ENCODE peak calls at places on chromosomes 4 and X, in seven cellular contexts. F is endothelial cell, R is lung, O is colonic mucosa, A is RWPE1, W is lower leg skin, J is left lung. E is an unnamed sample.

GRCh38 chrX:100990139-100990538 is 20.6 kb downstream of the ARL13A start:
- DNase-seq in F (no peak), R (no peak), O (no peak), A (no peak), W (no peak), J (no peak), E (no peak)

GRCh38 chr4:118265312-118266144 is 87.3 kb downstream of the PRSS12 start:
- DNase-seq in F (peak; percentile 43), R (peak; percentile 34), O (peak; percentile 57), A (no peak), W (no peak), J (peak; percentile 88), E (peak; percentile 36)

GRCh38 chr4:173448103-173448502 is 49.2 kb upstream of the SCRG1 start:
- DNase-seq in F (no peak), R (no peak), O (no peak), A (no peak), W (peak; percentile 23), J (no peak), E (peak; percentile 89)

GRCh38 chr4:87806520-87806919 is 7.2 kb downstream of the IBSP start:
- DNase-seq in F (no peak), R (no peak), O (no peak), A (no peak), W (no peak), J (no peak), E (no peak)

GRCh38 chr4:120481711-120482110 is 415.1 kb upstream of the MAD2L1 start:
- DNase-seq in F (no peak), R (no peak), O (no peak), A (no peak), W (no peak), J (no peak), E (no peak)

GRCh38 chrX:2614911-2615310 is 76.2 kb upstream of the CD99 start:
- DNase-seq in F (no peak), R (no peak), O (no peak), A (no peak), W (peak; percentile 16), J (no peak), E (no peak)

GRCh38 chr4:159103406-159104131 is 690 bp downstream of the RAPGEF2 start:
- DNase-seq in F (peak; percentile 41), R (peak; percentile 53), O (peak; percentile 44), A (peak; percentile 50), W (peak; percentile 24), J (peak; percentile 92), E (peak; percentile 60)

GRCh38 chrX:19174401-19175025 is 52.2 kb upstream of the ADGRG2 start:
- DNase-seq in F (no peak), R (no peak), O (no peak), A (peak; percentile 38), W (no peak), J (no peak), E (no peak)

GRCh38 chr4:127400736-127401346 is 231.9 kb upstream of the INTU start:
- DNase-seq in F (peak; percentile 72), R (peak; percentile 61), O (peak; percentile 56), A (peak; percentile 49), W (peak; percentile 52), J (no peak), E (peak; percentile 79)

GRCh38 chr4:41009411-41009810 is 204.9 kb downstream of the APBB2 start:
- DNase-seq in F (no peak), R (no peak), O (no peak), A (peak; percentile 48), W (no peak), J (no peak), E (no peak)

GRCh38 chrX:131747173-131747572 is 203.3 kb downstream of the OR13H1 start:
- DNase-seq in F (no peak), R (peak; percentile 74), O (peak; percentile 85), A (no peak), W (no peak), J (no peak), E (no peak)

DNA sequence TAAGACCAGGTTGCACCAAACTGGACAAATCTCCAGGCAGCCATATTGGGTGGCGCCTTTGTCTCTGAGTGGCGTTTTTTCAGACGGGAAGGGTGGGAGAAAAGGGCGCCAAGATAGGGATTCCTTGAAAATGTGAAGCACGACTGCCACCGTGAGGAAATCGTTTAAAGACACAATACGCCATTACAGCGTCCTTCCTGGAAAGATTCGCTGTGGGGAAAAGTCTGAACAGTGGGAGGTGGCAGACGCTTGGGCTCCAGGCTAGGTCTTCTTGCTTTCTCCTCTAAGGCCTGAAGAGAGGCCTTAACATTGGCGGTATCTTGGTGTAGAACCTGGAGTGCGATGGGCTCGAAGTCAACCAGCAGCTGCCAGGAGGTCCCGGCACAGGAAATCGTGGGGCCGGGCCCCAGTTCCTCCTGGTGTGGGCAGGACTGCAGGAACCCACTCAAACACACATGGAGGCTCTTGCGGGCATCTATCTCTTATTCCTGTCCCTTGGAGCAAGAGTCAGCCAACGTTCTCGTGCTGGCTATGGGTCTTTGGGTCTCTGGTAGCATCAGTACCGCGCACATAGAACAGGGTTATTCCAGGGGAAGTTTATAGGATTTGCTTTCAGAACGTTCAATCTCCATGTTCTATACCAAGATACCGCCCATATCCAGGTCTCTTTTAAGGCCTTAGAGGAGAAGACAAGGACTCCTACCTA is 208.8 kb downstream of the OR13H1 start:
- DNase-seq in F (no peak), R (peak; percentile 86), O (peak; percentile 90), A (no peak), W (no peak), J (no peak), E (no peak)
- TF ChIP-seq CTCF in F (no peak), R (peak; percentile 10), O (no peak), A (no peak), W (no peak), J (no peak), E (no peak)

GRCh38 chr4:150814873-150815272 is 200.2 kb downstream of the LRBA start:
- DNase-seq in F (no peak), R (no peak), O (no peak), A (no peak), W (no peak), J (no peak), E (no peak)

GRCh38 chr4:150818129-150818528 is 197.0 kb downstream of the LRBA start:
- DNase-seq in F (no peak), R (no peak), O (no peak), A (no peak), W (no peak), J (no peak), E (no peak)

GRCh38 chr4:150818661-150819060 is 196.4 kb downstream of the LRBA start:
- DNase-seq in F (no peak), R (no peak), O (no peak), A (no peak), W (no peak), J (no peak), E (no peak)

GRCh38 chr4:150816491-150816890 is 198.6 kb downstream of the LRBA start:
- DNase-seq in F (no peak), R (no peak), O (no peak), A (no peak), W (no peak), J (no peak), E (no peak)

GRCh38 chr4:150817017-150817416 is 198.1 kb downstream of the LRBA start:
- DNase-seq in F (no peak), R (no peak), O (no peak), A (no peak), W (no peak), J (no peak), E (no peak)
- TF ChIP-seq CTCF in F (no peak), R (no peak), O (no peak), A (no peak), W (no peak), J (no peak), E (no peak)

GRCh38 chrX:13900351-13900750 is 83.5 kb upstream of the GPM6B start:
- DNase-seq in F (no peak), R (no peak), O (no peak), A (no peak), W (no peak), J (no peak), E (no peak)

GRCh38 chrX:13899607-13900006 is 82.7 kb upstream of the GPM6B start:
- DNase-seq in F (no peak), R (no peak), O (no peak), A (peak; percentile 89), W (peak; percentile 18), J (no peak), E (peak; percentile 10)

GRCh38 chrX:13897571-13897970 is 80.7 kb upstream of the GPM6B start:
- DNase-seq in F (no peak), R (no peak), O (no peak), A (no peak), W (no peak), J (no peak), E (no peak)

GRCh38 chrX:13898603-13899002 is 81.7 kb upstream of the GPM6B start:
- DNase-seq in F (no peak), R (no peak), O (no peak), A (peak; percentile 57), W (no peak), J (no peak), E (no peak)

DNA sequence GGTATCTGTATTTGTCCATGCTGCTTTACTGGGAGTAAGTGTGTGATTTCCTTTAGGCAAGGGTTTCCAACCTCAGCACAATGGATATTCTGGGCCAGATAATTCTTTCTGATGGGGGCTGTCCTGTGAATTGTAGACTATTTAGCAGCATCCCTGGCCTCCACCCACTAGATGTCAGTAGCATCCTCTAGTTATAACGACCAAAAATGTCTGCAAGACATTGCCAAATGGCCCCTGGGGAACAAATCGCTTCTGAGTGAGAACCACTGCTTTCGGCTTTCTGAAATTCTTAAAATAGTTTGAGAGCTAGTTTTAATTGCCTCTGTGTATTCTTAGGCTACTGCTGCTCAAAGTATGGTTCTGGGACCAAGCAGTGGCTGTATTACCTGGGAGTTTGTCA is 81.2 kb upstream of the GPM6B start:
- DNase-seq in F (peak; percentile 18), R (no peak), O (no peak), A (no peak), W (no peak), J (no peak), E (peak; percentile 61)
- TF ChIP-seq CTCF in F (no peak), R (no peak), O (no peak), A (no peak), W (no peak), J (no peak), E (peak; percentile 66)

GRCh38 chrX:40821780-40822179 is 86.4 kb upstream of the MED14 start:
- DNase-seq in F (no peak), R (no peak), O (no peak), A (no peak), W (no peak), J (no peak), E (no peak)
- TF ChIP-seq CTCF in F (no peak), R (no peak), O (no peak), A (no peak), W (no peak), J (no peak), E (no peak)

E was measured in BE2C.